ENCODE peak calls at places on chromosomes 4 and X, in seven cellular contexts. B is endothelial cell; S is heart right ventricle; E is MCF 10A; N is CD4-positive, alpha-beta T cell; I is endothelial cell of umbilical vein; J is NB4. Z is an unnamed sample.

GRCh38 chr4:154595807-154596206 is 5.3 kb upstream of the FGA start:
- DNase-seq in I (no peak), B (no peak), N (no peak), E (peak; percentile 35), J (no peak), S (no peak), Z (no peak)

GRCh38 chr4:4919926-4920325 is 60.5 kb downstream of the MSX1 start:
- DNase-seq in I (no peak), S (no peak), B (no peak), N (no peak), E (peak; percentile 37), J (no peak), Z (no peak)

GRCh38 chrX:118455013-118455412 is 40.6 kb upstream of the DOCK11 start:
- DNase-seq in J (peak; percentile 2), S (no peak), I (no peak), E (no peak), N (no peak), B (no peak), Z (no peak)

GRCh38 chr4:145609494-145610427 is 9.4 kb upstream of the MMAA start:
- DNase-seq in B (peak; percentile 78), J (peak; percentile 63), N (peak; percentile 48), E (peak; percentile 83), I (peak; percentile 91), S (peak; percentile 47), Z (peak; percentile 87)

GRCh38 chrX:73965833-73966232 is 338.1 kb upstream of the ZCCHC13 start:
- DNase-seq in S (no peak), J (no peak), N (no peak), B (no peak), E (peak; percentile 24), I (no peak), Z (no peak)

GRCh38 chr4:111020961-111021360 is 398.1 kb upstream of the PITX2 start:
- DNase-seq in E (no peak), S (no peak), N (no peak), J (no peak), I (no peak), B (no peak), Z (no peak)

GRCh38 chr4:169256101-169256612 is 14.6 kb downstream of the SH3RF1 start:
- DNase-seq in N (no peak), I (no peak), J (no peak), E (no peak), S (no peak), B (no peak), Z (no peak)

GRCh38 chr4:139550724-139551429 is 5.1 kb downstream of the SETD7 start:
- DNase-seq in S (peak; percentile 55), B (no peak), N (no peak), E (no peak), I (peak; percentile 26), J (no peak), Z (no peak)

GRCh38 chr4:87492617-87493016 is 36.6 kb downstream of the SPARCL1 start:
- DNase-seq in B (no peak), S (no peak), J (no peak), E (no peak), I (peak; percentile 25), N (no peak), Z (no peak)

GRCh38 chrX:129632443-129632842 is 22.3 kb downstream of the APLN start:
- DNase-seq in I (no peak), N (no peak), E (no peak), J (no peak), B (no peak), S (no peak), Z (no peak)

GRCh38 chr4:102168580-102168979 is 176.7 kb downstream of the SLC39A8 start:
- DNase-seq in E (no peak), N (no peak), J (no peak), I (no peak), B (no peak), S (no peak), Z (no peak)

GRCh38 chr4:173013232-173013932 is 155.2 kb upstream of the GALNT7 start:
- DNase-seq in N (peak; percentile 46), E (peak; percentile 46), J (peak; percentile 69), I (peak; percentile 68), S (peak; percentile 38), B (peak; percentile 67), Z (peak; percentile 67)

GRCh38 chrX:46386511-46386910 is 158.7 kb downstream of the ZNF674 start:
- DNase-seq in N (no peak), I (no peak), S (no peak), E (peak; percentile 7), J (no peak), B (no peak), Z (no peak)
- TF ChIP-seq CTCF in N (peak; percentile 21), I (no peak), S (no peak), E (peak; percentile 24), J (peak; percentile 4), B (no peak), Z (peak; percentile 35)

GRCh38 chrX:28697732-28698131 is 110.5 kb downstream of the IL1RAPL1 start:
- DNase-seq in N (no peak), E (no peak), S (no peak), J (no peak), B (no peak), I (no peak), Z (no peak)

DNA sequence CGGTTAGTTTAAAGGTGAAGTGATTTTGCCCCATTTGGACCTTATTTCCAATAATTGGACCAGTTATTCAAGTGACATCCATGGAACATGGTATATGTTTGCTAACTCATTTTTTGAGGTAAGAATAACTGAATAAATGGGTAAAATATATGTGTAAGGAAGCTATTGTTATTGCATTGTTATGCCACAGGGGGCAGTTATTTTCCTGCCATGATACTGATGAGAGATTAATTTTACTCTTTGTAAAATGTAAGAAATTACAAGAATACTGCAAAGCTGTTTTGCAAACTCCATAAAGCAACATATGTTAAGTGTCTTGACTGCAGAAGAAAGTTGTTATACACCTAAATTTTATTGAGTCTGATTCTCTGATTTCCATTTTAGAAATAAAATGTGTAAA is 114.0 kb downstream of the IL1RAPL1 start:
- DNase-seq in J (no peak), B (no peak), I (no peak), S (no peak), N (no peak), E (no peak), Z (no peak)
- TF ChIP-seq CTCF in J (no peak), B (peak; percentile 45), I (no peak), S (no peak), N (no peak), E (peak; percentile 22), Z (no peak)

GRCh38 chrX:65253817-65254216 is 277.6 kb upstream of the ZC4H2 start:
- DNase-seq in J (no peak), I (no peak), N (no peak), E (no peak), B (no peak), S (no peak), Z (no peak)
- TF ChIP-seq CTCF in J (no peak), I (no peak), N (no peak), E (no peak), B (no peak), S (no peak), Z (no peak)

GRCh38 chr4:71545168-71545567 is 206.3 kb downstream of the SLC4A4 start:
- DNase-seq in J (no peak), N (no peak), S (no peak), E (no peak), B (no peak), I (no peak), Z (no peak)

GRCh38 chr4:71538528-71538927 is 199.7 kb downstream of the SLC4A4 start:
- DNase-seq in E (no peak), S (no peak), B (no peak), I (no peak), J (no peak), N (no peak), Z (no peak)

GRCh38 chr4:71541541-71541940 is 202.7 kb downstream of the SLC4A4 start:
- DNase-seq in E (no peak), J (no peak), N (no peak), I (no peak), S (no peak), B (no peak), Z (no peak)

GRCh38 chr4:71537551-71538065 is 198.8 kb downstream of the SLC4A4 start:
- DNase-seq in B (no peak), J (no peak), N (no peak), I (no peak), S (no peak), E (no peak), Z (no peak)

GRCh38 chr4:71540749-71541269 is 202.0 kb downstream of the SLC4A4 start:
- DNase-seq in S (no peak), I (no peak), E (no peak), N (no peak), J (peak; percentile 36), B (no peak), Z (no peak)
- TF ChIP-seq CTCF in S (no peak), I (no peak), E (no peak), N (no peak), J (peak; percentile 22), B (no peak), Z (no peak)

GRCh38 chrX:115941388-115941787 is 229.2 kb upstream of the AGTR2 start:
- DNase-seq in S (no peak), N (no peak), B (no peak), I (no peak), J (no peak), E (no peak), Z (no peak)

GRCh38 chrX:115940348-115940747 is 230.2 kb upstream of the AGTR2 start:
- DNase-seq in S (no peak), N (no peak), J (no peak), E (peak; percentile 6), I (no peak), B (no peak), Z (no peak)

GRCh38 chrX:115939070-115939469 is 231.5 kb upstream of the AGTR2 start:
- DNase-seq in B (no peak), N (no peak), J (peak; percentile 8), I (no peak), E (no peak), S (no peak), Z (no peak)

GRCh38 chrX:115939636-115940160 is 230.8 kb upstream of the AGTR2 start:
- DNase-seq in E (no peak), J (no peak), I (no peak), S (no peak), B (no peak), N (no peak), Z (no peak)

GRCh38 chrX:115940888-115941332 is 229.6 kb upstream of the AGTR2 start:
- DNase-seq in J (peak; percentile 68), B (peak; percentile 55), I (peak; percentile 0), N (no peak), S (peak; percentile 51), E (peak; percentile 75), Z (peak; percentile 6)
- TF ChIP-seq CTCF in J (peak; percentile 32), B (no peak), I (no peak), N (no peak), S (no peak), E (peak; percentile 36), Z (no peak)

GRCh38 chr4:10581022-10581421 is 103.5 kb downstream of the CLNK start:
- DNase-seq in I (no peak), S (no peak), J (no peak), B (no peak), N (no peak), E (peak; percentile 52), Z (no peak)

GRCh38 chr4:10584042-10584441 is 100.5 kb downstream of the CLNK start:
- DNase-seq in J (peak; percentile 63), N (no peak), E (peak; percentile 56), S (peak; percentile 35), I (peak; percentile 24), B (no peak), Z (no peak)

GRCh38 chr4:10579700-10580099 is 104.9 kb downstream of the CLNK start:
- DNase-seq in E (no peak), I (no peak), J (no peak), N (no peak), B (no peak), S (no peak), Z (no peak)

GRCh38 chr4:10582966-10583365 is 101.6 kb downstream of the CLNK start:
- DNase-seq in E (no peak), I (no peak), S (no peak), N (no peak), B (no peak), J (no peak), Z (no peak)

GRCh38 chr4:10582059-10582686 is 102.4 kb downstream of the CLNK start:
- DNase-seq in I (peak; percentile 56), B (peak; percentile 51), E (peak; percentile 69), S (peak; percentile 35), N (no peak), J (peak; percentile 42), Z (peak; percentile 29)
- TF ChIP-seq CTCF in I (peak; percentile 75), B (peak; percentile 86), E (peak; percentile 71), S (peak; percentile 27), N (peak; percentile 75), J (peak; percentile 87), Z (peak; percentile 84)